ENCODE peak calls at places on chromosomes 6 and 20, in nine cellular contexts. V is fibroblast of the conjunctiva; O is Right ventricle myocardium superior; T is activated gamma-delta T cell treated with Interleukin-2 at 50 U/mL for 16 hours; R is stimulated activated naive CD8-positive, alpha-beta T cell treated with anti-CD3 and anti-CD28 coated beads, Interleukin-15, Interleukin-2, amounts not matched to agents 100 U/mL and 50 U/mL, for 24 hours; I is pulmonary artery endothelial cell; P is activated naive CD4-positive, alpha-beta T cell treated with anti-CD3 and anti-CD28 coated beads, Interleukin-2, amount 50 U/mL, for 16 hours; Q is left kidney; G is left lung. F is an unnamed sample.

GRCh38 chr20:49507741-49508434 is 25.4 kb upstream of the KCNB1 start:
- DNase-seq in Q (no peak), I (no peak), P (no peak), G (no peak), R (no peak), O (no peak), T (no peak), V (no peak), F (no peak)

GRCh38 chr6:156559151-156559690 is 218.0 kb upstream of the ARID1B start:
- DNase-seq in Q (peak; percentile 93), I (no peak), V (no peak), G (no peak), P (no peak), T (no peak), R (no peak), O (no peak), F (no peak)

GRCh38 chr6:56891754-56892153 is 63.2 kb upstream of the BEND6 start:
- DNase-seq in O (no peak), V (no peak), Q (no peak), I (no peak), R (no peak), G (no peak), T (no peak), P (no peak), F (no peak)

GRCh38 chr6:29887330-29887818 is 55.0 kb upstream of the HLA-A start:
- DNase-seq in I (no peak), P (peak; percentile 45), R (peak; percentile 53), V (no peak), Q (peak; percentile 56), G (peak; percentile 58), T (peak; percentile 45), O (peak; percentile 60), F (no peak)

GRCh38 chr6:34301408-34301807 is 52.6 kb upstream of the SMIM29 start:
- DNase-seq in Q (peak; percentile 62), G (no peak), T (no peak), I (peak; percentile 35), O (peak; percentile 70), P (no peak), V (peak; percentile 91), R (no peak), F (peak; percentile 14)

GRCh38 chr6:16006681-16007080 is 122.2 kb upstream of the MYLIP start:
- DNase-seq in R (no peak), Q (no peak), V (no peak), P (no peak), O (no peak), T (no peak), G (no peak), I (no peak), F (no peak)

GRCh38 chr20:32362924-32363364 is 4.8 kb downstream of the ASXL1 start:
- DNase-seq in O (no peak), T (no peak), G (no peak), R (no peak), Q (no peak), V (no peak), I (no peak), P (no peak), F (no peak)

GRCh38 chr6:163417595-163417994 is 3.1 kb downstream of the QKI start:
- DNase-seq in R (no peak), I (no peak), P (no peak), V (no peak), O (no peak), T (no peak), G (no peak), Q (no peak), F (no peak)

GRCh38 chr6:6931047-6932025 is 176.4 kb upstream of the RREB1 start:
- DNase-seq in G (no peak), V (no peak), Q (no peak), I (no peak), P (no peak), T (no peak), O (no peak), R (no peak), F (no peak)

GRCh38 chr20:62027116-62027515 is 38.6 kb downstream of the TAF4 start:
- DNase-seq in R (no peak), Q (no peak), P (no peak), V (no peak), T (no peak), G (no peak), I (no peak), O (peak; percentile 30), F (no peak)

GRCh38 chr6:137799950-137800568 is 67.0 kb upstream of the TNFAIP3 start:
- DNase-seq in G (no peak), T (peak; percentile 59), I (peak; percentile 32), P (peak; percentile 53), V (no peak), R (peak; percentile 69), O (no peak), Q (peak; percentile 47), F (no peak)

GRCh38 chr20:56610098-56610497 is 19.0 kb upstream of the TFAP2C start:
- DNase-seq in V (no peak), I (no peak), T (no peak), R (no peak), P (no peak), Q (no peak), G (no peak), O (no peak), F (no peak)

GRCh38 chr6:168148231-168148849 is 69.3 kb upstream of the FRMD1 start:
- DNase-seq in P (no peak), T (no peak), I (no peak), Q (no peak), V (no peak), R (no peak), O (no peak), G (no peak), F (no peak)

GRCh38 chr20:63381781-63382431 is 20.8 kb upstream of the CHRNA4 start:
- DNase-seq in Q (peak; percentile 69), V (no peak), O (no peak), I (no peak), R (peak; percentile 47), G (no peak), T (peak; percentile 31), P (peak; percentile 36), F (no peak)

GRCh38 chr6:148374040-148374439 is 31.4 kb downstream of the SASH1 start:
- DNase-seq in G (no peak), R (no peak), O (no peak), V (no peak), P (no peak), I (no peak), T (no peak), Q (no peak), F (no peak)

GRCh38 chr20:5696011-5696559 is 54.1 kb upstream of the SHLD1 start:
- DNase-seq in Q (no peak), G (no peak), T (no peak), O (peak; percentile 47), R (no peak), V (peak; percentile 92), I (no peak), P (no peak), F (peak; percentile 1)

GRCh38 chr20:62426678-62427077 is 661 bp downstream of the RBBP8NL start:
- DNase-seq in O (no peak), I (no peak), V (no peak), T (no peak), R (no peak), Q (peak; percentile 94), P (no peak), G (peak; percentile 43), F (no peak)

GRCh38 chr6:21900730-21901129 is 307.2 kb downstream of the SOX4 start:
- DNase-seq in Q (no peak), V (no peak), P (no peak), G (no peak), T (no peak), I (no peak), O (no peak), R (no peak), F (no peak)

GRCh38 chr6:71388068-71388744 is 99.6 kb downstream of the OGFRL1 start:
- DNase-seq in R (no peak), O (no peak), T (no peak), V (no peak), I (no peak), P (no peak), Q (no peak), G (no peak), F (no peak)

GRCh38 chr6:135163440-135163738 is 17.7 kb upstream of the MYB start:
- DNase-seq in R (peak; percentile 49), O (no peak), Q (no peak), I (no peak), G (no peak), V (no peak), T (peak; percentile 39), P (peak; percentile 62), F (no peak)

GRCh38 chr6:47759364-47759763 is 22.5 kb upstream of the OPN5 start:
- DNase-seq in P (no peak), T (no peak), G (no peak), I (no peak), R (no peak), V (no peak), O (no peak), Q (no peak), F (no peak)

GRCh38 chr20:59771506-59772372 is 161.7 kb downstream of the SYCP2 start:
- DNase-seq in V (no peak), R (no peak), I (no peak), T (no peak), O (peak; percentile 71), G (no peak), P (no peak), Q (no peak), F (no peak)

GRCh38 chr6:15522856-15523529 is 139.8 kb downstream of the DTNBP1 start:
- DNase-seq in O (no peak), T (no peak), I (no peak), Q (no peak), G (no peak), V (no peak), R (no peak), P (no peak), F (no peak)

GRCh38 chr6:163711615-163712568 is 297.4 kb downstream of the QKI start:
- DNase-seq in G (peak; percentile 83), O (peak; percentile 93), I (no peak), T (no peak), V (peak; percentile 90), Q (no peak), R (peak; percentile 13), P (no peak), F (no peak)

GRCh38 chr20:13037727-13038126 is 29.0 kb downstream of the SPTLC3 start:
- DNase-seq in T (no peak), G (no peak), I (no peak), O (no peak), Q (no peak), V (no peak), R (no peak), P (no peak), F (no peak)

GRCh38 chr20:25497586-25498279 is 87.6 kb downstream of the NINL start:
- DNase-seq in I (no peak), P (no peak), R (no peak), V (no peak), O (no peak), Q (no peak), G (no peak), T (no peak), F (no peak)

GRCh38 chr20:25230177-25230831 is 17.6 kb upstream of the PYGB start:
- DNase-seq in I (no peak), T (no peak), R (no peak), O (no peak), V (no peak), P (no peak), G (no peak), Q (no peak), F (no peak)

GRCh38 chr6:3825851-3826581 is 23.2 kb upstream of the FAM50B start:
- DNase-seq in T (no peak), I (peak; percentile 99), V (peak; percentile 96), Q (peak; percentile 78), R (no peak), G (peak; percentile 84), P (no peak), O (peak; percentile 91), F (peak; percentile 97)

GRCh38 chr6:34249469-34250370 is 914 bp upstream of the SMIM29 start:
- DNase-seq in Q (no peak), I (no peak), O (no peak), P (no peak), V (no peak), G (no peak), T (no peak), R (no peak), F (no peak)

GRCh38 chr20:22904411-22904810 is 130.7 kb upstream of the SSTR4 start:
- DNase-seq in T (no peak), O (no peak), I (no peak), G (no peak), V (no peak), Q (no peak), P (no peak), R (no peak), F (no peak)

GRCh38 chr20:17757496-17757895 is 57.7 kb downstream of the BANF2 start:
- DNase-seq in V (no peak), G (no peak), O (no peak), R (no peak), P (no peak), Q (no peak), T (no peak), I (no peak), F (no peak)